ENCODE peak calls at places on chromosomes 2 and 18, in nine cellular contexts. G, E, L, W, B, D, J, I and T are unnamed samples.

GRCh38 chr2:224242543-224242942 is 159.4 kb downstream of the FAM124B start:
- DNase-seq in L (no peak), W (no peak), I (no peak), J (no peak), E (no peak), B (peak; percentile 74), G (no peak), D (no peak), T (no peak)

GRCh38 chr18:48663931-48664847 is 125.4 kb downstream of the CTIF start:
- DNase-seq in W (peak; percentile 72), I (peak; percentile 72), E (peak; percentile 25), L (peak; percentile 71), B (peak; percentile 63), J (peak; percentile 86), D (peak; percentile 77), G (no peak), T (no peak)

GRCh38 chr2:132669854-132670103 is 226 bp downstream of the LYPD1 start:
- DNase-seq in L (no peak), W (peak; percentile 84), G (no peak), I (no peak), B (no peak), D (no peak), E (no peak), J (no peak), T (peak; percentile 68)

GRCh38 chr2:181686566-181687185 is 6.4 kb upstream of the NEUROD1 start:
- DNase-seq in J (no peak), D (no peak), G (no peak), I (no peak), B (no peak), L (no peak), W (no peak), E (peak; percentile 26), T (no peak)

GRCh38 chr2:32372519-32373182 is 15.8 kb downstream of the BIRC6 start:
- DNase-seq in G (no peak), D (no peak), I (no peak), J (no peak), W (no peak), E (no peak), B (no peak), L (no peak), T (no peak)

GRCh38 chr2:104213758-104214157 is 640.2 kb upstream of the POU3F3 start:
- DNase-seq in E (no peak), L (no peak), W (peak; percentile 51), B (no peak), D (no peak), I (no peak), J (no peak), G (no peak), T (no peak)

GRCh38 chr18:9629709-9630108 is 15.3 kb upstream of the PPP4R1 start:
- DNase-seq in J (no peak), G (no peak), L (no peak), W (peak; percentile 29), D (no peak), B (peak; percentile 72), E (no peak), I (no peak), T (no peak)

GRCh38 chr2:235949567-235950472 is 218.4 kb downstream of the GBX2 start:
- DNase-seq in D (no peak), E (no peak), W (no peak), G (no peak), J (peak; percentile 43), B (no peak), I (no peak), L (no peak), T (no peak)

GRCh38 chr2:206071832-206072231 is 14.1 kb downstream of the INO80D start:
- DNase-seq in D (no peak), B (no peak), I (no peak), J (no peak), L (no peak), G (no peak), E (no peak), W (no peak), T (no peak)

GRCh38 chr18:13545955-13546354 is 180.4 kb downstream of the FAM210A start:
- DNase-seq in B (no peak), D (no peak), G (no peak), E (no peak), J (no peak), L (no peak), W (no peak), I (no peak), T (no peak)

GRCh38 chr18:45865466-45865865 is 40.0 kb downstream of the SIGLEC15 start:
- DNase-seq in E (no peak), W (no peak), B (no peak), G (no peak), I (no peak), D (no peak), L (no peak), J (no peak), T (no peak)

GRCh38 chr18:59737776-59738295 is 40.6 kb upstream of the CCBE1 start:
- DNase-seq in E (no peak), W (no peak), D (no peak), I (no peak), G (no peak), B (no peak), J (no peak), L (no peak), T (no peak)

GRCh38 chr2:172701250-172701649 is 34.4 kb upstream of the RAPGEF4 start:
- DNase-seq in E (no peak), G (no peak), J (no peak), I (no peak), L (no peak), W (no peak), B (peak; percentile 26), D (no peak), T (no peak)

GRCh38 chr2:109021895-109022300 is 32.9 kb upstream of the EDAR start:
- DNase-seq in B (no peak), W (no peak), E (no peak), D (no peak), J (no peak), G (no peak), L (no peak), I (no peak), T (no peak)

GRCh38 chr2:217090024-217090473 is 230.2 kb upstream of the TNP1 start:
- DNase-seq in L (no peak), B (peak; percentile 51), D (no peak), E (peak; percentile 15), I (no peak), W (no peak), J (no peak), G (no peak), T (no peak)

GRCh38 chr18:9017900-9018217 is 84.6 kb upstream of the NDUFV2 start:
- DNase-seq in J (no peak), I (no peak), D (no peak), L (no peak), W (no peak), G (peak; percentile 7), E (no peak), B (no peak), T (no peak)

GRCh38 chr2:142415461-142415860 is 284.6 kb upstream of the LRP1B start:
- DNase-seq in W (no peak), B (no peak), L (no peak), D (no peak), I (no peak), G (no peak), E (no peak), J (no peak), T (no peak)

DNA sequence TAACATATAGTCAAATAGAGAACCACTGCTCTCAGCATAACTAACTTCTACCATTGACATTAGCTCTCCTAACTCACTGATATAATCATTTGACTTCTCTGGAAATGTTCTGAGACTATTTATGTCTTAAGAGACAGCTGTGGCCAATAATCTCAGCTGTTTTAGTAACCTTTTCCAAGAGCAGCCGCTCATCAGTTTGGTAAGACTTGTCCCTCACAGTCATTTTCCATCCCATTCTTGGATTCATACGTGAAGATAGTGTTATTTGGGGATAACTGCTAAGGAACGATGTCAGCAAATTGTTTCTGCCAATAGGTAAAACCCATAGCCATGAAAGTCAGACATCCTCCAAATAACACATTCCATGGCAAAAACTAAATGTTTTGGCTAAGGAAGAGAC is 127.8 kb downstream of the LNPK start:
- DNase-seq in J (no peak), E (no peak), B (no peak), L (no peak), G (no peak), I (no peak), D (no peak), W (no peak), T (no peak)
- H3K4me1 ChIP-seq in J (peaks cover 85% of the 10 kb centered on the region), E (no peaks in the 10 kb centered on the region), B (peaks cover 11% of the 10 kb centered on the region), L (peaks cover 24% of the 10 kb centered on the region), G (peaks cover 38% of the 10 kb centered on the region), I (no peaks in the 10 kb centered on the region), D (peaks cover 7% of the 10 kb centered on the region), W (no peaks in the 10 kb centered on the region), T (no peaks in the 10 kb centered on the region)

GRCh38 chr2:28370355-28370754 is 22.3 kb upstream of the FOSL2 start:
- DNase-seq in W (no peak), I (no peak), B (no peak), E (no peak), J (no peak), G (no peak), D (no peak), L (no peak), T (no peak)
- H3K27ac ChIP-seq in W (no peak overlapping the region), I (no peak overlapping the region), B (no peak overlapping the region), E (no peak overlapping the region), J (no peak overlapping the region), G (no peak overlapping the region), D (no peak overlapping the region), L (peak overlapping the region; percentile 63), T (no peak overlapping the region)

DNA sequence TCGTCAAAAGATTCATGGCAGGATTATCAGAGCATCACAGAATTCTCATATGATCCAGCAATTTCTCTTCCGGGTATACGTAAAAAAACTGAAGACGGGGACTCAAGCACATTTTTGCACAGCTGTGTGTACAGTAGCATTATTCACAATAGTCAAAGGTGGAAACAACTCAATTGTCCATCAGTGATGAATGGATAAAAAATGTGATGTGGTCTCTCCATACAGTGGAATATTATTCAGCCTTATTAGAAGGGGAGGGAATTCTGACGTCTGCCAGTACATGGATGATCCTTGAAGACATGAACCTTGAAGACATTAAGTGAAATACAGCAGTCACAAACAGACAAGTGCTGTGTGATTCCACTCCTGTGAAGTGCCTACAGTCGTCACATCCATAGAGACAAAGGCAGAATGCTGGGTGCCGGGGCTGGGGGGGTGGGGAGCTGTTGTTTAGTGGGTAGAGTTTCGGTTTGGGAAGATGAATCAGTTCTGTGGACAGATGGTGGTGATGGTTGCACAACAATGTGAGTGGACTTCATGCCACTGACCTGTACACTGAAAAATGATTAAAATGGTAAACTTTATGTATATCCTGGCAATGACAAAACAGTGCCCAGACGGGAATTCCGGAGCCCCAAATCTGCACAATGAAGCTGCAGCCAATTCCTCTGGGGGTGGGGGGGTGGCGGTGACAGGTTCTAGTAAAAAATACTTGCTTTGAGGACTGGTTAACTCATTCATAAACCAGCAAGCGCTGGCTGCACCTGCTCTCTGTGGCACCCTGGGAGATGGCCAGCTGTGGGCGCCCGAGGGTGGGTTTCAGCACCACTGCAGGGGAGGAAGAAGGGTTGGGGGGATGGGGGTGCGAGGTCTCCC is 82.0 kb upstream of the HPCAL1 start:
- DNase-seq in W (no peak), L (no peak), D (no peak), B (peak; percentile 65), E (no peak), I (no peak), G (no peak), J (no peak), T (peak; percentile 45)
- TF ChIP-seq CTCF in W (no peak), L (no peak), D (no peak), B (peak; percentile 2), E (peak; percentile 28), I (no peak), G (no peak), J (no peak), T (no peak)

DNA sequence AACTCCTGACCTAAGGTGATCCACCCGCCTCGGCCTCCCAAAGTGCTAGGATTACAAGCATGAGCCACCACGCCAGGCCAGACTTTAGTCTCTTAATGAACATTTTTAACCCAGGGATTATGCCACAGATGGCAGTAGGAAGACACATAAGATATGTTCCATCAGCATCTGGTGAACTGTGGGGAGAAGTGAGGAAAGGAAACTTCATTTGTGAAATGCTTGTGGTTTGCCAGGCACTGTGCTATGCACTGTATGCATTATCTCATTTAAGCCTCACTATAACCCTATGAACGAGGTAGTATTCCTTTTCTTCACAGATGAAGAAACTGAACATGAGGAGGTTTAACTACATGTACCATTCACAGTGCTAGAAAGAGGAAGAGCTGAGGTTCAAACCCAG is 29.3 kb downstream of the PTRHD1 start:
- DNase-seq in L (no peak), E (no peak), J (no peak), G (no peak), I (no peak), B (no peak), W (no peak), D (no peak), T (no peak)
- H3K4me1 ChIP-seq in L (no peaks in the 10 kb centered on the region), E (no peaks in the 10 kb centered on the region), J (no peaks in the 10 kb centered on the region), G (no peaks in the 10 kb centered on the region), I (no peaks in the 10 kb centered on the region), B (no peaks in the 10 kb centered on the region), W (peaks cover 11% of the 10 kb centered on the region), D (no peaks in the 10 kb centered on the region), T (no peaks in the 10 kb centered on the region)